ENCODE peak calls at places on chromosome 7, in five cellular contexts. H, B, S, X and L are unnamed samples.

GRCh38 chr7:47185839-47186238 is 396.1 kb downstream of the TNS3 start:
- DNase-seq in H (no peak), B (no peak), S (no peak), X (no peak), L (no peak)

GRCh38 chr7:6443372-6443941 is 4.3 kb downstream of the DAGLB start:
- DNase-seq in H (peak; percentile 3), B (peak; percentile 44), S (no peak), X (no peak), L (no peak)

GRCh38 chr7:70830060-70830395 is 301.9 kb upstream of the GALNT17 start:
- DNase-seq in H (no peak), B (no peak), S (no peak), X (no peak), L (no peak)

GRCh38 chr7:1459930-1460756 is 873 bp upstream of the MICALL2 start:
- DNase-seq in H (peak; percentile 65), B (no peak), S (no peak), X (peak; percentile 35), L (peak; percentile 64)

GRCh38 chr7:25496394-25497103 is 268.3 kb upstream of the NPVF start:
- DNase-seq in H (no peak), B (no peak), S (no peak), X (no peak), L (peak; percentile 10)

GRCh38 chr7:144720139-144720538 is 115.7 kb downstream of the TPK1 start:
- DNase-seq in H (no peak), B (no peak), S (no peak), X (no peak), L (no peak)

GRCh38 chr7:128790297-128791037 is 1.3 kb upstream of the CCDC136 start:
- DNase-seq in H (no peak), B (no peak), S (peak; percentile 40), X (no peak), L (peak; percentile 45)

GRCh38 chr7:49797987-49798660 is 24.7 kb downstream of the VWC2 start:
- DNase-seq in H (no peak), B (no peak), S (no peak), X (peak; percentile 38), L (no peak)

GRCh38 chr7:139851770-139852481 is 22.9 kb downstream of the TBXAS1 start:
- DNase-seq in H (no peak), B (no peak), S (no peak), X (no peak), L (no peak)

GRCh38 chr7:44415510-44415909 is 74.9 kb downstream of the NUDCD3 start:
- DNase-seq in H (no peak), B (no peak), S (no peak), X (no peak), L (no peak)

GRCh38 chr7:151368136-151368571 is 26.5 kb downstream of the NUB1 start:
- DNase-seq in H (peak; percentile 89), B (peak; percentile 81), S (peak; percentile 76), X (peak; percentile 79), L (peak; percentile 87)

GRCh38 chr7:76377186-76377918 is 18.6 kb upstream of the YWHAG start:
- DNase-seq in H (no peak), B (no peak), S (no peak), X (no peak), L (no peak)

GRCh38 chr7:26664735-26665420 is 199.5 kb downstream of the SKAP2 start:
- DNase-seq in H (no peak), B (peak; percentile 66), S (peak; percentile 78), X (no peak), L (peak; percentile 23)

GRCh38 chr7:70298780-70299446 is 700.6 kb downstream of the AUTS2 start:
- DNase-seq in H (no peak), B (peak; percentile 71), S (no peak), X (no peak), L (no peak)

GRCh38 chr7:81499262-81500116 is 270.4 kb downstream of the HGF start:
- DNase-seq in H (no peak), B (peak; percentile 78), S (no peak), X (no peak), L (no peak)

GRCh38 chr7:48299580-48300169 is 128.4 kb downstream of the ABCA13 start:
- DNase-seq in H (no peak), B (peak; percentile 69), S (peak; percentile 51), X (no peak), L (peak; percentile 50)

GRCh38 chr7:29106128-29106988 is 40.0 kb downstream of the CPVL start:
- DNase-seq in H (no peak), B (peak; percentile 60), S (peak; percentile 63), X (no peak), L (peak; percentile 76)

GRCh38 chr7:66894463-66895080 is 26.5 kb upstream of the TMEM248 start:
- DNase-seq in H (no peak), B (no peak), S (peak; percentile 21), X (no peak), L (no peak)

GRCh38 chr7:107078517-107078966 is 34.0 kb downstream of the PRKAR2B start:
- DNase-seq in H (peak; percentile 63), B (peak; percentile 83), S (no peak), X (no peak), L (no peak)

GRCh38 chr7:43785425-43785824 is 26.9 kb downstream of the BLVRA start:
- DNase-seq in H (no peak), B (no peak), S (no peak), X (no peak), L (peak; percentile 31)

GRCh38 chr7:118872568-118872967 is 648.1 kb downstream of the ANKRD7 start:
- DNase-seq in H (no peak), B (no peak), S (no peak), X (no peak), L (no peak)

GRCh38 chr7:150999497-151000225 is 8.8 kb downstream of the NOS3 start:
- DNase-seq in H (no peak), B (no peak), S (no peak), X (no peak), L (no peak)

GRCh38 chr7:17099083-17099973 is 199.1 kb upstream of the AHR start:
- DNase-seq in H (peak; percentile 66), B (peak; percentile 97), S (no peak), X (no peak), L (peak; percentile 71)

GRCh38 chr7:132575987-132576722 is at the start of gene PLXNA4:
- DNase-seq in H (no peak), B (no peak), S (no peak), X (no peak), L (no peak)

GRCh38 chr7:2971914-2972530 is 71.6 kb downstream of the CARD11 start:
- DNase-seq in H (no peak), B (no peak), S (no peak), X (no peak), L (no peak)

GRCh38 chr7:36600869-36601530 is 123.3 kb downstream of the AOAH start:
- DNase-seq in H (no peak), B (no peak), S (no peak), X (no peak), L (no peak)

GRCh38 chr7:134460000-134460399 is 1.1 kb upstream of the AKR1B1 start:
- DNase-seq in H (no peak), B (no peak), S (no peak), X (no peak), L (no peak)

GRCh38 chr7:46244752-46245151 is 323.7 kb upstream of the IGFBP3 start:
- DNase-seq in H (no peak), B (no peak), S (no peak), X (no peak), L (no peak)

GRCh38 chr7:29287366-29287765 is 92.8 kb downstream of the CHN2 start:
- DNase-seq in H (no peak), B (peak; percentile 83), S (no peak), X (no peak), L (no peak)